ENCODE peak calls at places on chromosomes 6 and 20, in six cellular contexts. S is thoracic aorta, P is ascending aorta, Y is esophagus squamous epithelium, J is cardiac fibroblast, T is GM10248. L is an unnamed sample.

GRCh38 chr20:32396656-32397160 is 38.6 kb downstream of the ASXL1 start:
- DNase-seq in T (no peak), Y (no peak), S (no peak), J (peak; percentile 11), P (no peak), L (no peak)

GRCh38 chr6:144683216-144684070 is 398.3 kb downstream of the UTRN start:
- DNase-seq in P (no peak), S (peak; percentile 18), Y (no peak), T (no peak), J (no peak), L (no peak)

GRCh38 chr20:21182832-21183563 is 57.1 kb downstream of the KIZ start:
- DNase-seq in P (peak; percentile 69), Y (no peak), T (no peak), S (no peak), J (peak; percentile 87), L (no peak)

GRCh38 chr6:119446623-119447008 is 97.1 kb upstream of the MAN1A1 start:
- DNase-seq in T (no peak), J (peak; percentile 79), P (peak; percentile 70), S (no peak), Y (no peak), L (no peak)

GRCh38 chr20:25276533-25277050 is 28.7 kb downstream of the PYGB start:
- DNase-seq in Y (no peak), T (no peak), S (no peak), J (no peak), P (peak; percentile 59), L (no peak)

GRCh38 chr20:2922957-2923356 is 49.7 kb downstream of the PTPRA start:
- DNase-seq in T (no peak), J (no peak), P (no peak), Y (no peak), S (no peak), L (no peak)

GRCh38 chr6:113558966-113559365 is 298.2 kb upstream of the MARCKS start:
- DNase-seq in S (no peak), J (peak; percentile 78), P (no peak), Y (no peak), T (no peak), L (no peak)

GRCh38 chr6:153024401-153025017 is 22.0 kb upstream of the MTRF1L start:
- DNase-seq in T (peak; percentile 57), P (no peak), S (no peak), Y (no peak), J (peak; percentile 76), L (no peak)

GRCh38 chr6:125380474-125380873 is 78.7 kb upstream of the HDDC2 start:
- DNase-seq in J (no peak), S (no peak), T (no peak), Y (no peak), P (no peak), L (no peak)

GRCh38 chr20:49646528-49646927 is 67.2 kb downstream of the B4GALT5 start:
- DNase-seq in J (no peak), Y (no peak), S (no peak), P (no peak), T (no peak), L (no peak)

GRCh38 chr6:126811307-126811706 is 307.2 kb upstream of the RSPO3 start:
- DNase-seq in J (peak; percentile 51), T (no peak), P (no peak), Y (no peak), S (no peak), L (no peak)

GRCh38 chr20:64212750-64213149 is 42.8 kb upstream of the PCMTD2 start:
- DNase-seq in Y (no peak), S (no peak), T (no peak), J (peak; percentile 54), P (no peak), L (no peak)

GRCh38 chr20:62824476-62825287 is 7.8 kb downstream of the COL9A3 start:
- DNase-seq in Y (no peak), J (no peak), P (peak; percentile 84), T (no peak), S (no peak), L (no peak)

GRCh38 chr6:43951756-43952675 is 175.2 kb downstream of the MRPL14 start:
- DNase-seq in S (no peak), T (no peak), J (no peak), P (no peak), Y (no peak), L (no peak)

GRCh38 chr6:31903957-31904356 is 2.1 kb upstream of the ZBTB12 start:
- DNase-seq in Y (no peak), J (no peak), S (no peak), T (no peak), P (no peak), L (no peak)

GRCh38 chr6:31900917-31901414 is 920 bp downstream of the ZBTB12 start:
- DNase-seq in P (no peak), T (no peak), S (no peak), Y (no peak), J (no peak), L (no peak)

GRCh38 chr6:31899882-31900722 is 1.8 kb downstream of the ZBTB12 start:
- DNase-seq in J (no peak), T (no peak), S (no peak), Y (no peak), P (no peak), L (no peak)

GRCh38 chr6:31901415-31901952 is 402 bp downstream of the ZBTB12 start:
- DNase-seq in T (peak; percentile 77), P (no peak), Y (no peak), J (peak; percentile 45), S (no peak), L (no peak)

GRCh38 chr6:31901953-31902643 is at the start of gene ZBTB12:
- DNase-seq in T (peak; percentile 94), J (peak; percentile 94), Y (no peak), P (peak; percentile 94), S (peak; percentile 75), L (peak; percentile 66)
- TF ChIP-seq CTCF in T (no peak), J (no peak), Y (no peak), P (no peak), S (no peak), L (no peak)

DNA sequence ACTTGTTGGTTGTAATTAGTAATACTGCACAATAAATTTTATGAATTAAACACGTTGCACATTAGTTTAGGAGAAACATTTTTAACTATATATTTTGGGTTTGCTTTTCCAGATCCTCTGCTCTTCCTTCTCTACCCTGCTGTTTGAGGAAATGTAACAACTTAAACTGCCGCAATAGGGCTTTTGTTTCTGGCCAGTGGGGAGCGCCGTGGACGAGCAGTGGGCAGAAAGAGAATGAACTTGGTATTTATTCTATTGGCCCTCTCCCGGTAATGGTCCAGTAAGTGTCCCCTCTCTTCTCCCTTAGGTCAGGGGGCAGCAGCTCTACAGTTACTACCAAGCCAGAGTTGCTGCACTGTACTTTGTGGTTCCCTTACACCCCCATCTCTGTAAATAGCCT is 35.2 kb upstream of the EPHA7 start:
- DNase-seq in T (no peak), Y (no peak), J (no peak), P (no peak), S (no peak), L (no peak)
- TF ChIP-seq CTCF in T (no peak), Y (no peak), J (no peak), P (no peak), S (no peak), L (no peak)

GRCh38 chr6:161837854-161838253 is 564.0 kb upstream of the AGPAT4 start:
- DNase-seq in S (no peak), J (no peak), T (no peak), Y (no peak), P (no peak), L (no peak)

GRCh38 chr6:161837449-161837735 is 563.5 kb upstream of the AGPAT4 start:
- DNase-seq in S (no peak), Y (no peak), T (no peak), P (no peak), J (no peak), L (no peak)

GRCh38 chr6:161835426-161836029 is 561.7 kb upstream of the AGPAT4 start:
- DNase-seq in Y (no peak), J (peak; percentile 1), P (no peak), S (no peak), T (no peak), L (no peak)

GRCh38 chr6:161838306-161839035 is 564.6 kb upstream of the AGPAT4 start:
- DNase-seq in S (no peak), P (no peak), J (no peak), T (no peak), Y (no peak), L (no peak)

GRCh38 chr6:161836643-161837448 is 563.0 kb upstream of the AGPAT4 start:
- DNase-seq in T (no peak), J (peak; percentile 1), P (no peak), S (no peak), Y (no peak), L (no peak)
- TF ChIP-seq CTCF in T (no peak), J (peak; percentile 10), P (no peak), S (no peak), Y (no peak), L (no peak)

DNA sequence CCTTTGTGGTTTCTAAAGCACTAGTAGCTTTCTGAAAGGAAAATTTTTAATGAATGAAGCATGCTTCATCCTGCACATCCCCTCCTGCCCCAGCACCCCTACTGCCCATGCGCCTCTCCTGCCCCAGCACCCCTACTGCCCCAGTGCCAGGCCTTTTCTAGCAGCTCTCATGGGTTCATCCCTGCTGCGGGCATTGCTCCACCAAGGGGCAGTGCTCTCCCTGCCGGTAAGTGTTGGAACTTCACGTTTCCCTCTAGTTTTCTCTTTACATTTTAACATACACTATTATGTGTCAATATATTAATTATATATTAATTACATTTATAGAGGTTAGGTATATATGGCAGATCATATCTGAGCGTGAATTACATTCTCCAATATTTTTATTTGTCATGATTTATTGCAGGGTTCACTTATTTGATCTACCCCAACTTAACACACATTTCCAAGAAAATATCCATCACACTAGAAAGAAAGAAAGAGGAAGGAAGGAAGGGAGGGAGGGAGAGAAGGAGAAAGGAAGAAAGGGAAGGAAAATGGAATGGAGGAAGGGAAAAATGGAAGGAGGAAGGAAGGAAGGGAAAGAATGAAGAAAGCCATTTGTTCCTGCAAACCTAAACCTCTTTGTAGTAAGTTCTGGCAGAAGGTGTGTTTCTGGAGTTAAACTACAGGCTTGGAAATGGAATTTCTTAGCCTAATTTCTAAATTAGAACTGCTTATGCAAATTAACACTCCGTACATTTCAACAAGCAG is 46.8 kb downstream of the CEP43 start:
- DNase-seq in J (no peak), Y (no peak), P (no peak), T (no peak), S (no peak), L (no peak)
- TF ChIP-seq CTCF in J (no peak), Y (no peak), P (no peak), T (no peak), S (no peak), L (no peak)

DNA sequence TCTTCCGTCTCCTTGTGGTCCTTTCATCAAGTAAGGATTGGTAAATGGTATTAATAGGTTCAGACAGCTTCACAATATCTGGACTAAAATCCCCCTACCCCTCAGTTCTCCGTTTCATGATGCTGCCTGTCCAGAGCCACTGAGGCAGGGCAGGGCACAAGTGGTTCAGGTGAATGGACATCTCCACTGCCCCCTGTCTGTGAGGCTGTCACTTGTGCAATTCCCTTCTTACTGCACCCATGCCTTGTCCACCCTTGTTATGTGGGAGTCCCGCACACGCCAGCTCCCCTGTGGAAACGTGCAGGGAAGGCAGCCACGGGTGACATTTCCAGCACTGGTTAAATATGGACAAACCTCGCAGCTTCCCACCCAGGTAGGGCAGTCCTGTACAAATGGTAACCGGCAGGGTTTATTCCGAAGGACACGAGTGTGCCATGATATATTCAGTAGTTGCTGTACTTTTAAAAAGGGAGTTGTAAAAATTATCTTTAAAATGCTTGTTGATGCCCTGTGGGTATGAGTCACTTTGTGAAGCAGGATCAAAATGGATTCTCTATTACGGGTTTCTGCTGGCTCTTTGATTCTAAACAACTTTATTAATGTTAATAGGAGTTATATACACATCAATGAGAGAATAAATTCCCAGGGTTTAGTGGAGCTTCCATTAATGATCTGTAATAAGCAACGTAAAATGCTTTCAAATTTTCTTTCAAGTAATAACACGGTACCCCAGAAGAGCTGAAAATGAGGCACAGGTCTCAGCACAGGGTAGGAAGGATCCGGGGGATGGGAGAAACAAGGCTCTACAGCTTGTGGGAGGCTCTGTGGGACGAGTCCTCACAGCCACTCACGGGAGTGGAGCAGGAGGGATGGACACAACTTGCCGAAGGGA is 73.4 kb downstream of the FYN start:
- DNase-seq in Y (no peak), S (no peak), J (no peak), P (no peak), T (no peak), L (no peak)
- TF ChIP-seq CTCF in Y (no peak), S (no peak), J (peak; percentile 8), P (no peak), T (peak; percentile 15), L (no peak)